ENCODE peak calls at places on chromosomes 16 and 17, in seven cellular contexts. X is NCI-H2081, E is substantia nigra, H is immature natural killer cell, A is A549, I is fibroblast of mammary gland, R is MCF 10A. P is an unnamed sample.

GRCh38 chr17:34054495-34054894 is 200.6 kb upstream of the CCL2 start:
- DNase-seq in X (no peak), E (no peak), H (no peak), A (no peak), I (no peak), R (no peak), P (no peak)

GRCh38 chr17:18026408-18026776 is 12.6 kb downstream of the ATPAF2 start:
- DNase-seq in X (peak; percentile 30), E (peak; percentile 58), H (peak; percentile 37), A (no peak), I (peak; percentile 64), R (peak; percentile 88), P (no peak)

GRCh38 chr17:41593306-41594095 is 6.8 kb upstream of the KRT14 start:
- DNase-seq in X (no peak), E (no peak), H (no peak), A (no peak), I (no peak), R (no peak), P (no peak)

GRCh38 chr17:17853811-17854527 is 17.2 kb upstream of the SREBF1 start:
- DNase-seq in X (no peak), E (no peak), H (no peak), A (no peak), I (no peak), R (peak; percentile 64), P (no peak)

GRCh38 chr16:55411231-55411630 is 67.8 kb upstream of the MMP2 start:
- DNase-seq in X (no peak), E (no peak), H (no peak), A (no peak), I (peak; percentile 15), R (no peak), P (no peak)

GRCh38 chr16:55418586-55418985 is 60.4 kb upstream of the MMP2 start:
- DNase-seq in X (no peak), E (no peak), H (no peak), A (no peak), I (no peak), R (peak; percentile 15), P (no peak)

GRCh38 chr17:49450735-49451134 is 36.1 kb upstream of the PHB1 start:
- DNase-seq in X (no peak), E (no peak), H (no peak), A (no peak), I (no peak), R (no peak), P (no peak)

GRCh38 chr16:48608871-48609452 is 1.0 kb downstream of the N4BP1 start:
- DNase-seq in X (no peak), E (no peak), H (no peak), A (no peak), I (no peak), R (peak; percentile 11), P (no peak)

GRCh38 chr17:76407509-76407908 is 23.1 kb downstream of the SPHK1 start:
- DNase-seq in X (no peak), E (no peak), H (no peak), A (no peak), I (no peak), R (no peak), P (no peak)

GRCh38 chr17:81470944-81471803 is 41.4 kb downstream of the ACTG1 start:
- DNase-seq in X (no peak), E (no peak), H (no peak), A (no peak), I (peak; percentile 49), R (no peak), P (no peak)

GRCh38 chr17:73325527-73325842 is 13.7 kb upstream of the CDC42EP4 start:
- DNase-seq in X (no peak), E (no peak), H (no peak), A (no peak), I (peak; percentile 90), R (peak; percentile 44), P (no peak)

GRCh38 chr16:14337303-14338191 is 266.4 kb downstream of the MRTFB start:
- DNase-seq in X (no peak), E (no peak), H (no peak), A (no peak), I (peak; percentile 42), R (no peak), P (no peak)

GRCh38 chr17:2266045-2266864 is 37.3 kb downstream of the SMG6 start:
- DNase-seq in X (no peak), E (no peak), H (peak; percentile 95), A (no peak), I (no peak), R (no peak), P (no peak)

GRCh38 chr16:22296225-22297113 is 740 bp upstream of the POLR3E start:
- DNase-seq in X (no peak), E (no peak), H (no peak), A (no peak), I (no peak), R (peak; percentile 21), P (no peak)

GRCh38 chr17:50186661-50187402 is 14.6 kb downstream of the COL1A1 start:
- DNase-seq in X (no peak), E (no peak), H (no peak), A (no peak), I (peak; percentile 72), R (no peak), P (no peak)

GRCh38 chr16:3295209-3295608 is 10.0 kb downstream of the TIGD7 start:
- DNase-seq in X (no peak), E (no peak), H (no peak), A (no peak), I (no peak), R (no peak), P (no peak)

GRCh38 chr17:62648954-62649294 is 21.5 kb downstream of the MRC2 start:
- DNase-seq in X (no peak), E (no peak), H (no peak), A (no peak), I (no peak), R (no peak), P (no peak)

GRCh38 chr17:74107107-74107506 is 96.4 kb upstream of the RPL38 start:
- DNase-seq in X (no peak), E (no peak), H (no peak), A (no peak), I (no peak), R (no peak), P (no peak)

GRCh38 chr17:77963441-77963840 is 4.9 kb downstream of the TNRC6C start:
- DNase-seq in X (peak; percentile 49), E (peak; percentile 63), H (peak; percentile 63), A (no peak), I (peak; percentile 91), R (peak; percentile 49), P (peak; percentile 48)

GRCh38 chr17:80358861-80359260 is 56.1 kb upstream of the ENDOV start:
- DNase-seq in X (no peak), E (no peak), H (no peak), A (no peak), I (no peak), R (no peak), P (no peak)

GRCh38 chr16:25707982-25708583 is 16.3 kb downstream of the HS3ST4 start:
- DNase-seq in X (peak; percentile 1), E (no peak), H (no peak), A (no peak), I (peak; percentile 14), R (peak; percentile 8), P (peak; percentile 11)

GRCh38 chr16:85635545-85636140 is 22.5 kb downstream of the GSE1 start:
- DNase-seq in X (no peak), E (no peak), H (no peak), A (no peak), I (no peak), R (peak; percentile 71), P (no peak)

GRCh38 chr16:74720579-74720978 is 19.9 kb upstream of the MLKL start:
- DNase-seq in X (no peak), E (no peak), H (no peak), A (no peak), I (no peak), R (no peak), P (no peak)

GRCh38 chr16:82414476-82414875 is 212.3 kb upstream of the CDH13 start:
- DNase-seq in X (no peak), E (no peak), H (no peak), A (no peak), I (no peak), R (peak; percentile 7), P (no peak)

GRCh38 chr17:16449121-16449570 is 33.8 kb downstream of the TRPV2 start:
- DNase-seq in X (no peak), E (no peak), H (no peak), A (no peak), I (peak; percentile 81), R (peak; percentile 41), P (no peak)

GRCh38 chr17:19724501-19725420 is 8.4 kb upstream of the SLC47A2 start:
- DNase-seq in X (no peak), E (peak; percentile 54), H (peak; percentile 75), A (no peak), I (peak; percentile 8), R (peak; percentile 91), P (no peak)

GRCh38 chr16:86609115-86609514 is 30.8 kb downstream of the FOXL1 start:
- DNase-seq in X (no peak), E (no peak), H (no peak), A (no peak), I (peak; percentile 64), R (no peak), P (no peak)

GRCh38 chr16:51851111-51851510 is 695.8 kb downstream of the TOX3 start:
- DNase-seq in X (no peak), E (no peak), H (no peak), A (no peak), I (no peak), R (no peak), P (no peak)

GRCh38 chr16:84362410-84362809 is 5.9 kb upstream of the ATP2C2 start:
- DNase-seq in X (peak; percentile 22), E (no peak), H (no peak), A (no peak), I (no peak), R (no peak), P (peak; percentile 28)

GRCh38 chr16:17283022-17283421 is 187.7 kb downstream of the XYLT1 start:
- DNase-seq in X (no peak), E (no peak), H (no peak), A (no peak), I (no peak), R (no peak), P (no peak)

GRCh38 chr16:5820472-5820871 is 722.9 kb upstream of the EEF2KMT start:
- DNase-seq in X (no peak), E (no peak), H (no peak), A (no peak), I (no peak), R (no peak), P (no peak)

GRCh38 chr17:80108321-80108971 is 7.1 kb downstream of the GAA start:
- DNase-seq in X (no peak), E (no peak), H (no peak), A (no peak), I (no peak), R (no peak), P (no peak)

P was measured in LNCaP clone FGC.